ENCODE peak calls at places on chromosomes 6 and 20, in nine cellular contexts. Z, E, K, I, H, Y, O, C and R are unnamed samples.

GRCh38 chr6:3330199-3330598 is 71.5 kb downstream of the PSMG4 start:
- DNase-seq in Z (no peak), E (no peak), K (no peak), I (no peak), H (no peak), Y (peak), O (peak), C (no peak), R (peak)

GRCh38 chr6:128932061-128932460 is 49.1 kb downstream of the LAMA2 start:
- DNase-seq in Z (no peak), E (no peak), K (no peak), I (no peak), H (peak), Y (no peak), O (no peak), C (peak), R (no peak)

GRCh38 chr6:118899948-118900347 is 6.0 kb downstream of the ASF1A start:
- DNase-seq in Z (no peak), E (no peak), K (no peak), I (peak), H (no peak), Y (no peak), O (no peak), C (no peak), R (peak)

GRCh38 chr20:15889073-15889923 is 684.0 kb downstream of the KIF16B start:
- DNase-seq in Z (no peak), E (no peak), K (no peak), I (no peak), H (no peak), Y (no peak), O (no peak), C (no peak), R (no peak)

GRCh38 chr6:9620263-9620662 is 794.6 kb downstream of the TFAP2A start:
- DNase-seq in Z (no peak), E (no peak), K (peak), I (no peak), H (peak), Y (no peak), O (no peak), C (peak), R (no peak)

GRCh38 chr6:157019733-157020132 is 242.6 kb downstream of the ARID1B start:
- DNase-seq in Z (no peak), E (no peak), K (no peak), I (no peak), H (peak), Y (peak), O (no peak), C (peak), R (no peak)

GRCh38 chr6:87702589-87702945 is 534 bp upstream of the AKIRIN2 start:
- DNase-seq in Z (peak), E (no peak), K (peak), I (peak), H (peak), Y (peak), O (no peak), C (peak), R (peak)

GRCh38 chr6:146355521-146356100 is 188.0 kb upstream of the RAB32 start:
- DNase-seq in Z (no peak), E (no peak), K (no peak), I (peak), H (no peak), Y (no peak), O (no peak), C (no peak), R (peak)

GRCh38 chr6:98014791-98015201 is 731.8 kb upstream of the MMS22L start:
- DNase-seq in Z (no peak), E (no peak), K (no peak), I (no peak), H (no peak), Y (no peak), O (no peak), C (no peak), R (peak)
- H2AFZ ChIP-seq in Z (no peak), E (no peak), K (no peak), I (peak), H (no peak), Y (no peak), O (peak), C (no peak), R (no peak)

DNA sequence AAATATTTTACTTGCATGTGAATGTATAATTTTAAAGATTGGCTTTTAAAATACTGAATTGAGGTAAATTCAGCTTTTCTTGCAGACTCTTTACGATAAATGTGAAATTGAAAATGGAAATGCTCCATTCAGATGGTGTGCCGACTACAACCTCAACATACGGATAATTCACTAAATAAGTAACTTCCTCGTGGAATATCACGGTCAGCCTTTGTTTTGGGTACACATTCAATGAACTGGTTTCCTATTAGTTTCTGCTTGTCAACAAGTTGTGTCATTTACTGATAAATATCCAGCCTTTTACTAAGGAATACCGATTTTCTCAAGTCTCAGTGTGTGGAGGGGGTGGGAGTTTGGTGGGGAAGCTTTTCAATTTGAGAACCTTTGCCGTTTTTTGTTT is 2.4 kb upstream of the IRF4 start:
- DNase-seq in Z (no peak), E (no peak), K (no peak), I (no peak), H (no peak), Y (no peak), O (no peak), C (no peak), R (no peak)
- H2AFZ ChIP-seq in Z (no peak), E (peak), K (no peak), I (no peak), H (no peak), Y (no peak), O (no peak), C (no peak), R (no peak)

GRCh38 chr6:27136978-27137814 is 110.3 kb upstream of the PRSS16 start:
- DNase-seq in Z (no peak), E (no peak), K (no peak), I (no peak), H (no peak), Y (no peak), O (no peak), C (no peak), R (no peak)
- H2AFZ ChIP-seq in Z (no peak), E (no peak), K (no peak), I (no peak), H (no peak), Y (no peak), O (no peak), C (no peak), R (no peak)

GRCh38 chr6:149081281-149081680 is 236.2 kb upstream of the TAB2 start:
- DNase-seq in Z (no peak), E (no peak), K (no peak), I (no peak), H (no peak), Y (no peak), O (no peak), C (peak), R (no peak)

GRCh38 chr6:149080511-149080910 is 237.0 kb upstream of the TAB2 start:
- DNase-seq in Z (no peak), E (no peak), K (peak), I (no peak), H (peak), Y (no peak), O (no peak), C (peak), R (no peak)

GRCh38 chr6:149078383-149078782 is 239.1 kb upstream of the TAB2 start:
- DNase-seq in Z (no peak), E (no peak), K (no peak), I (no peak), H (no peak), Y (no peak), O (no peak), C (no peak), R (no peak)

GRCh38 chr6:149079911-149080501 is 237.5 kb upstream of the TAB2 start:
- DNase-seq in Z (no peak), E (no peak), K (peak), I (no peak), H (peak), Y (no peak), O (no peak), C (peak), R (no peak)

GRCh38 chr6:149079456-149079855 is 238.1 kb upstream of the TAB2 start:
- DNase-seq in Z (no peak), E (no peak), K (no peak), I (no peak), H (no peak), Y (no peak), O (no peak), C (no peak), R (no peak)
- H2AFZ ChIP-seq in Z (no peak), E (no peak), K (no peak), I (no peak), H (no peak), Y (no peak), O (no peak), C (peak), R (no peak)

DNA sequence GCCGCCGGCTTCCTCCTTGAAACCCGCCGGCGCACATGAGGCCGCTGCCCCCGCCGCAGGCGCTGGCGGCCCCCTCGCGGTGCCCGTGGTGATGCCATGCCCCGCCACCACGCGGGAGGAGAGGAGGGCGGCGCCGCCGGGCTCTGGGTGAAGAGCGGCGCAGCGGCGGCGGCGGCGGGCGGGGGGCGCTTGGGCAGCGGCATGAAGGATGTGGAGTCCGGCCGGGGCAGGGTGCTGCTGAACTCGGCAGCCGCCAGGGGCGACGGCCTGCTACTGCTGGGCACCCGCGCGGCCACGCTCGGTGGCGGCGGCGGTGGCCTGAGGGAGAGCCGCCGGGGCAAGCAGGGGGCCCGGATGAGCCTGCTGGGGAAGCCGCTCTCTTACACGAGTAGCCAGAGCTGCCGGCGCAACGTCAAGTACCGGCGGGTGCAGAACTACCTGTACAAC is 253 bp downstream of the KCNQ5 start:
- DNase-seq in Z (no peak), E (no peak), K (peak), I (peak), H (peak), Y (peak), O (peak), C (peak), R (peak)
- H2AFZ ChIP-seq in Z (peak), E (peak), K (peak), I (peak), H (peak), Y (peak), O (no peak), C (peak), R (peak)

DNA sequence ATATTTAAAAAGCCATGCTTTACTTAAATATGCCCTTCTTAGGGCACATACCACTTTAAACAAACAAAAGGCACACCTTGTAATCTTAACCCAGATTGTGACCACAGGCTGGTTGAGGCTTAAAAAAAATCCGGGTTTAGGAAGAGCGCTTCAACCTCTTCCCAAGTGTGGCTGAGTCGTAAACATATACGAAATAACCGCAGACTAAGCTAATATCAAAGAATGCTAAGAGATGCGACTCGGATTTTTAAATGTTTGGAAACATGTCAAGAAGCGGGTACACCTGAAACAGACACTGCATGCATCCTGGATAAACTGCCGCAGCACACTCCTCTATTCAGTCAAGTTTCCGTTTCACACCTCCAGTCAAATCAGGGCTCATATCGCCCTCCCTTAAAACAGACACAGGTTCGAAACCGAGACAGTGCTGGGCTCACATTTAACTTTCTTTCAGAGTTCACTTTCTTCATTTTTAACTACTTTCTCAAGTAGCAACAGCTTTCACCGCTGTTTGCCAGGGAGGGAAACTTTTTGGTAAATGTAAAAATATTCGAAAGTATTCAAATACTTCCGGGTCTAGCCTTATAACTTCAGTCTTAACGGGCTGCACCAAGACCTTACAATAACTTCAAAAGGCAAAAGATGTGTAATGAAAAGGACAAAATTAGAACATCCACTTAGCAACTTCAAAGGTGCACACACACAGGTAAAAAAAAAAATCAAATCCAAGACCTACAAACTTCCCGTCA is 1.3 kb downstream of the DEK start:
- DNase-seq in Z (peak), E (peak), K (no peak), I (peak), H (peak), Y (peak), O (no peak), C (peak), R (no peak)
- H2AFZ ChIP-seq in Z (peak), E (peak), K (peak), I (no peak), H (peak), Y (no peak), O (no peak), C (peak), R (no peak)

DNA sequence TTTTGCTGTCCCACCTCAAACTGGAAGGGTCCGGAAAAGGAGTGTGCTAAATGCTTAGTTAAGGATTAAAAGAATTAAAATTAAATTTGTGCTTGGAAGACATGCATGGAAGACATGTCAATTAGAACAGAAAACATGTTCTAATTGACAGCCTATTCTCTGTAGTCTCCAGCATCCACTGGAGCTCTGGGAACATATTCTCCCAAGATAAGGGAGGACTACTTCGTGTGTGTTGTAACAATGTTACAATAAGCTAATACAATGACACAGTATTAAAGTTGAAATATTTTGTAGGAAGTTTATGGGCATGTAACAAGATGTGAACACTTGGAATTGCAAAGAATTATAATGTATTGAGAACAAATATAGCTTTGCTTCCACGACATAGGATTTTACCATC is 567.4 kb upstream of the CITED2 start:
- DNase-seq in Z (no peak), E (no peak), K (no peak), I (no peak), H (no peak), Y (no peak), O (no peak), C (no peak), R (no peak)
- H2AFZ ChIP-seq in Z (peak), E (no peak), K (no peak), I (no peak), H (no peak), Y (peak), O (no peak), C (peak), R (no peak)

DNA sequence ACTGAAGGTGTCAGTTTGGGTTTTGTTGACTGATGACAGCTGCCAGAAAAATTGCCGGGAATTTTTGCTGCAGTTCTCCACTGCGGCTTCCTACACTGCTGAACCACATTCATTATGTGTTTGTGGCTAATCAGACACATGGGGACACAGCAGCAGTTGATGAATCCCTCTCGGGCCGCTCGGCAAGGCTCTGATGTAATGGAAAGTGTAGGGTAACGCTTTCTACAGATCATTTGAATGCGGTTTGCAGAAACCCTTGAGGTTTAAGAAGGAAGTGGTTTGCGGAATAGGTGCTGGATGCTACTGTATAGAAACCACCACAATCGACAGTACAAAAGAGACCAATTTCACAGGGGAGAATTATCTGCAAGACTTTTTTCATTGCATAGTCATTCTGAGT is 138.7 kb upstream of the SASH1 start:
- DNase-seq in Z (no peak), E (peak), K (peak), I (no peak), H (peak), Y (peak), O (no peak), C (peak), R (no peak)
- H2AFZ ChIP-seq in Z (no peak), E (no peak), K (no peak), I (no peak), H (peak), Y (no peak), O (no peak), C (peak), R (no peak)